ENCODE peak calls at places on chromosomes 6 and 20, in eight cellular contexts. Z, B, E, V, A, W, F and K are unnamed samples.

GRCh38 chr20:53940883-53941546 is 129.4 kb downstream of the BCAS1 start:
- DNase-seq in W (no peak), Z (no peak), E (no peak), V (no peak), A (no peak), B (no peak), F (no peak), K (no peak)

GRCh38 chr6:39348740-39349139 is 26.2 kb upstream of the KCNK16 start:
- DNase-seq in V (no peak), A (no peak), E (no peak), Z (no peak), F (no peak), W (no peak), B (peak), K (no peak)

GRCh38 chr20:19213946-19214490 is 1.6 kb downstream of the SLC24A3 start:
- DNase-seq in B (no peak), Z (no peak), E (no peak), A (peak), V (no peak), F (no peak), W (no peak), K (no peak)

GRCh38 chr20:42191140-42191860 is 573.1 kb upstream of the CHD6 start:
- DNase-seq in A (no peak), F (no peak), V (no peak), Z (no peak), E (no peak), B (no peak), W (no peak), K (no peak)

GRCh38 chr20:41616228-41616627 is 1.9 kb downstream of the CHD6 start:
- DNase-seq in B (no peak), V (no peak), A (peak), Z (no peak), W (no peak), F (no peak), E (no peak), K (no peak)

GRCh38 chr6:22357724-22358189 is 60.9 kb upstream of the PRL start:
- DNase-seq in A (no peak), F (no peak), W (no peak), Z (no peak), E (no peak), B (no peak), V (no peak), K (no peak)

GRCh38 chr6:117919775-117920492 is 12.9 kb downstream of the SLC35F1 start:
- DNase-seq in Z (no peak), V (no peak), W (no peak), B (peak), E (peak), A (peak), F (no peak), K (no peak)

GRCh38 chr6:52910091-52910490 is 593 bp upstream of the GSTA3 start:
- DNase-seq in F (no peak), A (peak), B (no peak), Z (no peak), V (no peak), W (no peak), E (no peak), K (no peak)

GRCh38 chr6:13455604-13456003 is 31.8 kb downstream of the GFOD1 start:
- DNase-seq in F (no peak), E (no peak), W (no peak), V (no peak), A (no peak), B (no peak), Z (no peak), K (no peak)

GRCh38 chr6:14638932-14639875 is 521.6 kb downstream of the CD83 start:
- DNase-seq in V (no peak), W (no peak), F (no peak), Z (peak), B (no peak), E (no peak), A (peak), K (no peak)

GRCh38 chr6:8195040-8195713 is 92.8 kb upstream of the EEF1E1 start:
- DNase-seq in Z (no peak), A (peak), V (no peak), F (no peak), E (no peak), W (no peak), B (no peak), K (peak)

GRCh38 chr6:22929228-22929627 is 359.9 kb downstream of the HDGFL1 start:
- DNase-seq in A (peak), Z (no peak), E (no peak), W (no peak), F (no peak), B (no peak), V (no peak), K (no peak)

GRCh38 chr6:24205020-24205492 is 79.0 kb downstream of the NRSN1 start:
- DNase-seq in B (no peak), Z (no peak), W (no peak), E (no peak), A (peak), F (no peak), V (no peak), K (peak)

GRCh38 chr20:56690531-56691175 is 61.5 kb downstream of the TFAP2C start:
- DNase-seq in E (no peak), B (no peak), F (no peak), A (no peak), Z (peak), W (no peak), V (no peak), K (no peak)

GRCh38 chr20:20317195-20318113 is 50.5 kb upstream of the INSM1 start:
- DNase-seq in A (peak), E (no peak), W (no peak), Z (peak), F (no peak), V (no peak), B (no peak), K (no peak)

GRCh38 chr20:60500038-60500701 is 541.9 kb downstream of the CDH26 start:
- DNase-seq in B (no peak), F (no peak), W (no peak), Z (no peak), A (no peak), V (no peak), E (no peak), K (no peak)

GRCh38 chr6:81241717-81242116 is 510.8 kb downstream of the TENT5A start:
- DNase-seq in F (no peak), E (no peak), Z (no peak), V (no peak), B (no peak), W (no peak), A (peak), K (peak)

GRCh38 chr6:148203281-148203925 is 139.2 kb upstream of the SASH1 start:
- DNase-seq in F (no peak), V (no peak), A (no peak), B (no peak), E (no peak), W (no peak), Z (no peak), K (no peak)

GRCh38 chr20:47872341-47872740 is 87.1 kb upstream of the SULF2 start:
- DNase-seq in V (no peak), Z (no peak), E (no peak), W (no peak), A (no peak), B (no peak), F (no peak), K (no peak)

GRCh38 chr6:169213814-169214520 is 39.7 kb downstream of the THBS2 start:
- DNase-seq in A (peak), E (no peak), B (peak), W (no peak), Z (no peak), F (peak), V (no peak), K (no peak)

GRCh38 chr20:15902493-15902892 is 670.8 kb downstream of the KIF16B start:
- DNase-seq in E (no peak), V (peak), B (no peak), W (no peak), F (no peak), Z (no peak), A (peak), K (no peak)

GRCh38 chr6:53829698-53830221 is 35.0 kb downstream of the LRRC1 start:
- DNase-seq in F (no peak), Z (peak), W (no peak), B (no peak), A (no peak), E (no peak), V (no peak), K (no peak)

GRCh38 chr20:39849664-39850063 is 839.4 kb downstream of the MAFB start:
- DNase-seq in B (peak), A (no peak), F (peak), E (peak), V (no peak), Z (peak), W (peak), K (no peak)

GRCh38 chr20:46945465-46945864 is 50.8 kb downstream of the EYA2 start:
- DNase-seq in F (peak), E (peak), W (no peak), B (no peak), V (no peak), Z (no peak), A (no peak), K (no peak)

GRCh38 chr6:53544050-53544499 is 826 bp downstream of the GCLC start:
- DNase-seq in B (no peak), F (no peak), E (no peak), A (no peak), V (no peak), Z (no peak), W (no peak), K (no peak)

GRCh38 chr6:137112067-137112355 is 61.4 kb downstream of the IL22RA2 start:
- DNase-seq in B (no peak), F (no peak), V (no peak), W (no peak), E (no peak), A (no peak), Z (no peak), K (no peak)

GRCh38 chr20:58213112-58213511 is 15.3 kb downstream of the ANKRD60 start:
- DNase-seq in Z (no peak), A (no peak), E (no peak), V (no peak), W (no peak), F (no peak), B (peak), K (no peak)

GRCh38 chr6:160500639-160501038 is 152.5 kb downstream of the SLC22A3 start:
- DNase-seq in F (no peak), B (no peak), V (no peak), W (no peak), E (no peak), A (no peak), Z (no peak), K (no peak)

GRCh38 chr20:1324598-1325172 is 4.3 kb downstream of the SDCBP2 start:
- DNase-seq in F (peak), A (peak), W (peak), V (no peak), B (peak), E (no peak), Z (no peak), K (no peak)

GRCh38 chr6:38750968-38751615 is 36.0 kb downstream of the DNAH8 start:
- DNase-seq in V (no peak), E (no peak), B (no peak), F (no peak), W (no peak), A (no peak), Z (no peak), K (no peak)

GRCh38 chr20:21971436-21971835 is 266.0 kb downstream of the PAX1 start:
- DNase-seq in B (no peak), W (no peak), V (no peak), F (no peak), A (no peak), E (no peak), Z (no peak), K (no peak)

GRCh38 chr20:21968486-21968885 is 263.0 kb downstream of the PAX1 start:
- DNase-seq in B (no peak), E (no peak), V (no peak), A (no peak), F (no peak), W (no peak), Z (no peak), K (no peak)
- TF ChIP-seq CTCF in B (no peak), E (no peak), V (no peak), A (no peak), F (no peak), W (no peak), Z (no peak), K (no peak)

DNA sequence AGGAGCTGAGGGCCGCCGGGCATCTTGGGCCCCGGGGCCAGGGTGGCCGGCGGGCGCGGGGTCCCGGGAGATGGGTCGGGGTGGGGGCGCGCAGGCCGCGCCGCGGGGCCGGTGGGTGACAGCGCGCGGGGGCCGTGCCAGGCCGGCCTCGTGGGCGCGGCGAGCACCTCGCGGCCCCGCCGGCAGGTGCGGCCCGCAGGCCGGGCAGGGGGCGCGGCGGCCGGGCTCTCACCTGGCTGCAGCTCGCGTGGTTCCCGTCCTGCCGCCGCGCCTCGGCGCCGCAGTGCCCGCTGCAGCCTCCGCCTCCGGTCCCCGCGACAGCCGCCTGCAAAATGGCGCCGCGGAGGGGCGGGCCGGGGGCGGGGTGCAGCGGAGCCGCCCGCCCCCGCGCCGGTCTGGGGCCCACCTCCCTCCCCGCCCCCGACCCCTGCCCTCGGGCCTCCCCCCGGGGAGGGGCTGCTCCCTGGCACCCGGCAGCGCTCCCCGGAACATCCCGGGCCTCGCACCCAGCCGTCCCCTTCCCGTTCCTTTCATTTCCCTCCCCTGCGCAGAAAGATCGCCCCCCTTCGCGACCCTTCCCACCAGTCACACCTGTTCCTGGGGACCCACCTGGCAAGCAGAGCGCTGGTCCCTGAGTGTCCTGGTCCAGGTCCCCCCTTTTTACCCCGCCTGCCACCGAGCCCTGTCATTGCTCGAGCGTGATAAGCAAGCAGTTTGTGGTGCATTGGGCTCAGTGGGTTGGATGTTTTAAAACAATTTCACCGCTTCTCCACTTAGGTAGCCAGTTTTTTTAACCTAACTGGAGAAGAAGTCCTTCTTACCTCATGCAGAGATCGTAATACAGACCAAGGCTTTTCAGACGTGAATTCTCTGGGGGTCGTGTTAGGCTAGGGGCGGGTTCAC is at the start of gene SLC23A2:
- DNase-seq in F (peak), B (peak), E (no peak), Z (peak), A (peak), V (no peak), W (no peak), K (no peak)
- TF ChIP-seq POLR2A in F (no peak), B (no peak), E (peak), Z (no peak), A (peak), V (no peak), W (no peak), K (no peak)

GRCh38 chr6:165229216-165229615 is 80.2 kb downstream of the C6orf118 start:
- DNase-seq in E (no peak), B (no peak), W (no peak), Z (no peak), A (no peak), F (no peak), V (no peak), K (no peak)
- TF ChIP-seq CTCF in E (no peak), B (no peak), W (no peak), Z (no peak), A (no peak), F (no peak), V (peak), K (no peak)

DNA sequence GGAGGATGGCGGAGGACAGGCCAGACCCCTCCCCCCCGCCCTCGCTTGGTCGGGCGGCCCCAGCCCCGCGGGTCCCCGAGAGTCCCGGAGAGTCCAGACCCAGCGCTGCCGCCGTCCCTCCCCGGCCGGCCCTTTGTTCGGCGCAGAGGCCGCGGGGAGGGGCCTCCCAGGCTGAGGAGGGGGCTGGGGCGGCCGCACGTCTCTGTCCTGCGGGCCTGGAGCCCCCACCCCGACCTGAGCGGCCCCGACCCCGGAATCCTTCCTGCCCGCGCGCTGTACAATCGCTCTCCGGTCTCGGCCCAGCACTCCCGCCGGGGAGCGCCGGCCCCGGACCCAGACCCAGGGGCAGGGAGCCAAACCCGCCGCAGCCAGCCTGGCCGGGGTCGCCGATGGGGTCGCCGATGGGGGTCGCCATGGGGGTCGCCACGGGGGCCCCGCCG is 716 bp downstream of the KCNQ2 start:
- DNase-seq in A (no peak), W (no peak), B (no peak), E (no peak), F (no peak), Z (no peak), V (no peak), K (no peak)
- TF ChIP-seq POLR2A in A (no peak), W (no peak), B (no peak), E (no peak), F (no peak), Z (no peak), V (no peak), K (no peak)

GRCh38 chr6:71190809-71191208 is 97.8 kb upstream of the OGFRL1 start:
- DNase-seq in V (no peak), B (no peak), F (no peak), W (no peak), Z (no peak), E (no peak), A (peak), K (no peak)
- TF ChIP-seq CTCF in V (no peak), B (peak), F (no peak), W (no peak), Z (no peak), E (peak), A (peak), K (no peak)

GRCh38 chr6:87589693-87590416 is at the start of the genes ORC3 and RARS2:
- DNase-seq in E (peak), W (peak), V (peak), F (peak), B (peak), A (peak), Z (peak), K (peak)
- TF ChIP-seq POLR2A in E (peak), W (peak), V (peak), F (peak), B (peak), A (peak), Z (peak), K (peak)

GRCh38 chr6:26031595-26032386 is 55.4 kb upstream of the HFE start:
- DNase-seq in B (peak), F (peak), W (no peak), Z (peak), E (peak), V (peak), A (peak), K (peak)
- TF ChIP-seq CTCF in B (peak), F (no peak), W (no peak), Z (no peak), E (no peak), V (no peak), A (no peak), K (no peak)

GRCh38 chr6:35687658-35688604 is 784 bp downstream of the FKBP5 start:
- DNase-seq in V (no peak), E (no peak), Z (peak), F (peak), B (peak), A (peak), W (peak), K (peak)
- TF ChIP-seq POLR2A in V (no peak), E (no peak), Z (peak), F (peak), B (peak), A (no peak), W (no peak), K (no peak)

DNA sequence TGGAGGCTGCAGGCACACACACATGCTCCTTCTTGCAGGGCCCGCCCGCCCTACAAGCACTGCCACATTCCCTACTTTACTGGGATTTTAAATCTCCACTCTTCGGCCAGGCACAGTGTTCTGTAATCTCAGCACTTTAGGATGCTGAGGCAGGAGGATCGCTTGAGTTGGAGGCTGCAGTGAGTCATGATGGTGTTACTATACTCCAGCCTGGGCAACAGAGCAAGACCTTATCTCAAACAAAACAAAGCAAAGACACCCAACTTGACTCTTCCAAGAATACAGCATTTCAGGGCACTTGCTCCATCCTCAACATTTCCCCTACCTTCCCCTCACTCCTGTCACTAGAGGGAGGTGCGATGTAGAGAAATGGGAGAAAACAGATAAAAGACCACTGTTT is 194.0 kb downstream of the MYLK4 start:
- DNase-seq in A (no peak), V (no peak), E (no peak), F (no peak), B (no peak), Z (no peak), W (no peak), K (no peak)
- TF ChIP-seq CTCF in A (no peak), V (no peak), E (no peak), F (no peak), B (no peak), Z (no peak), W (no peak), K (no peak)